ENCODE peak calls at places on chromosomes 2 and 18, in five cellular contexts. One of them, this sample, is unnamed.

GRCh38 chr2:30984141-30984540 is 154.1 kb downstream of the GALNT14 start:
- DNase-seq in DMS53: no peak
- DNase-seq in cardiac muscle cell: no peak
- DNase-seq in PC-3: no peak
- DNase-seq in stimulated activated CD4-positive, alpha-beta T cell treated with anti-CD3 and anti-CD28 coated beads, Interleukin-2, amount 100 ng/mL, for 48 hours: no peak
- DNase-seq in this sample: no peak

GRCh38 chr2:205957452-205958154 is 128.4 kb downstream of the INO80D start:
- DNase-seq in DMS53: no peak
- DNase-seq in cardiac muscle cell: no peak
- DNase-seq in PC-3: no peak
- DNase-seq in stimulated activated CD4-positive, alpha-beta T cell treated with anti-CD3 and anti-CD28 coated beads, Interleukin-2, amount 100 ng/mL, for 48 hours: no peak
- DNase-seq in this sample: no peak

GRCh38 chr2:159982842-159983785 is 79.3 kb downstream of the PLA2R1 start:
- DNase-seq in DMS53: no peak
- DNase-seq in cardiac muscle cell: peak; percentile 76
- DNase-seq in PC-3: no peak
- DNase-seq in stimulated activated CD4-positive, alpha-beta T cell treated with anti-CD3 and anti-CD28 coated beads, Interleukin-2, amount 100 ng/mL, for 48 hours: no peak
- DNase-seq in this sample: peak; percentile 1

GRCh38 chr18:31977270-31977872 is 34.4 kb upstream of the TRAPPC8 start:
- DNase-seq in DMS53: peak; percentile 68
- DNase-seq in cardiac muscle cell: peak; percentile 66
- DNase-seq in PC-3: peak; percentile 9
- DNase-seq in stimulated activated CD4-positive, alpha-beta T cell treated with anti-CD3 and anti-CD28 coated beads, Interleukin-2, amount 100 ng/mL, for 48 hours: peak; percentile 8
- DNase-seq in this sample: peak; percentile 29

GRCh38 chr2:119490106-119490505 is 34.2 kb downstream of the SCTR start:
- DNase-seq in DMS53: no peak
- DNase-seq in cardiac muscle cell: no peak
- DNase-seq in PC-3: no peak
- DNase-seq in stimulated activated CD4-positive, alpha-beta T cell treated with anti-CD3 and anti-CD28 coated beads, Interleukin-2, amount 100 ng/mL, for 48 hours: no peak
- DNase-seq in this sample: no peak

GRCh38 chr2:220320326-220320725 is 692.9 kb downstream of the SLC4A3 start:
- DNase-seq in DMS53: no peak
- DNase-seq in cardiac muscle cell: peak; percentile 9
- DNase-seq in PC-3: peak; percentile 46
- DNase-seq in stimulated activated CD4-positive, alpha-beta T cell treated with anti-CD3 and anti-CD28 coated beads, Interleukin-2, amount 100 ng/mL, for 48 hours: no peak
- DNase-seq in this sample: no peak

GRCh38 chr2:128440087-128440665 is 121.5 kb upstream of the HS6ST1 start:
- DNase-seq in DMS53: no peak
- DNase-seq in cardiac muscle cell: no peak
- DNase-seq in PC-3: no peak
- DNase-seq in stimulated activated CD4-positive, alpha-beta T cell treated with anti-CD3 and anti-CD28 coated beads, Interleukin-2, amount 100 ng/mL, for 48 hours: no peak
- DNase-seq in this sample: no peak

GRCh38 chr18:79164696-79165095 is 95.5 kb downstream of the ATP9B start:
- DNase-seq in DMS53: no peak
- DNase-seq in cardiac muscle cell: no peak
- DNase-seq in PC-3: no peak
- DNase-seq in stimulated activated CD4-positive, alpha-beta T cell treated with anti-CD3 and anti-CD28 coated beads, Interleukin-2, amount 100 ng/mL, for 48 hours: no peak
- DNase-seq in this sample: no peak

GRCh38 chr2:136238214-136238551 is 120.2 kb upstream of the CXCR4 start:
- DNase-seq in DMS53: no peak
- DNase-seq in cardiac muscle cell: peak; percentile 42
- DNase-seq in PC-3: peak; percentile 26
- DNase-seq in stimulated activated CD4-positive, alpha-beta T cell treated with anti-CD3 and anti-CD28 coated beads, Interleukin-2, amount 100 ng/mL, for 48 hours: no peak
- DNase-seq in this sample: peak; percentile 87

GRCh38 chr2:168348076-168348475 is 100.7 kb upstream of the STK39 start:
- DNase-seq in DMS53: peak; percentile 78
- DNase-seq in cardiac muscle cell: peak; percentile 56
- DNase-seq in PC-3: peak; percentile 55
- DNase-seq in stimulated activated CD4-positive, alpha-beta T cell treated with anti-CD3 and anti-CD28 coated beads, Interleukin-2, amount 100 ng/mL, for 48 hours: no peak
- DNase-seq in this sample: peak; percentile 35

GRCh38 chr2:20145497-20146193 is 79.3 kb downstream of the SDC1 start:
- DNase-seq in DMS53: no peak
- DNase-seq in cardiac muscle cell: no peak
- DNase-seq in PC-3: no peak
- DNase-seq in stimulated activated CD4-positive, alpha-beta T cell treated with anti-CD3 and anti-CD28 coated beads, Interleukin-2, amount 100 ng/mL, for 48 hours: no peak
- DNase-seq in this sample: no peak

GRCh38 chr18:71045331-71046065 is 756.7 kb downstream of the SOCS6 start:
- DNase-seq in DMS53: peak; percentile 89
- DNase-seq in cardiac muscle cell: no peak
- DNase-seq in PC-3: no peak
- DNase-seq in stimulated activated CD4-positive, alpha-beta T cell treated with anti-CD3 and anti-CD28 coated beads, Interleukin-2, amount 100 ng/mL, for 48 hours: no peak
- DNase-seq in this sample: no peak

GRCh38 chr2:19198376-19198775 is 160.0 kb downstream of the OSR1 start:
- DNase-seq in DMS53: no peak
- DNase-seq in cardiac muscle cell: peak; percentile 25
- DNase-seq in PC-3: no peak
- DNase-seq in stimulated activated CD4-positive, alpha-beta T cell treated with anti-CD3 and anti-CD28 coated beads, Interleukin-2, amount 100 ng/mL, for 48 hours: no peak
- DNase-seq in this sample: no peak

GRCh38 chr2:83085869-83086268 is 1373.2 kb downstream of the SUCLG1 start:
- DNase-seq in DMS53: no peak
- DNase-seq in cardiac muscle cell: no peak
- DNase-seq in PC-3: no peak
- DNase-seq in stimulated activated CD4-positive, alpha-beta T cell treated with anti-CD3 and anti-CD28 coated beads, Interleukin-2, amount 100 ng/mL, for 48 hours: no peak
- DNase-seq in this sample: no peak

GRCh38 chr2:75500633-75501032 is 60.1 kb downstream of the EVA1A start:
- DNase-seq in DMS53: peak; percentile 12
- DNase-seq in cardiac muscle cell: no peak
- DNase-seq in PC-3: peak; percentile 45
- DNase-seq in stimulated activated CD4-positive, alpha-beta T cell treated with anti-CD3 and anti-CD28 coated beads, Interleukin-2, amount 100 ng/mL, for 48 hours: no peak
- DNase-seq in this sample: peak; percentile 46

GRCh38 chr2:216693414-216694100 is 1.8 kb downstream of the IGFBP5 start:
- DNase-seq in DMS53: peak; percentile 50
- DNase-seq in cardiac muscle cell: no peak
- DNase-seq in PC-3: no peak
- DNase-seq in stimulated activated CD4-positive, alpha-beta T cell treated with anti-CD3 and anti-CD28 coated beads, Interleukin-2, amount 100 ng/mL, for 48 hours: no peak
- DNase-seq in this sample: no peak

GRCh38 chr2:240287011-240287410 is 146.6 kb upstream of the OTOS start:
- DNase-seq in DMS53: no peak
- DNase-seq in cardiac muscle cell: no peak
- DNase-seq in PC-3: no peak
- DNase-seq in stimulated activated CD4-positive, alpha-beta T cell treated with anti-CD3 and anti-CD28 coated beads, Interleukin-2, amount 100 ng/mL, for 48 hours: no peak
- DNase-seq in this sample: no peak

GRCh38 chr2:61009355-61009754 is 8.2 kb upstream of the PEX13 start:
- DNase-seq in DMS53: no peak
- DNase-seq in cardiac muscle cell: no peak
- DNase-seq in PC-3: no peak
- DNase-seq in stimulated activated CD4-positive, alpha-beta T cell treated with anti-CD3 and anti-CD28 coated beads, Interleukin-2, amount 100 ng/mL, for 48 hours: no peak
- DNase-seq in this sample: no peak

GRCh38 chr2:181371782-181372292 is 85.3 kb upstream of the ITGA4 start:
- DNase-seq in DMS53: no peak
- DNase-seq in cardiac muscle cell: peak; percentile 68
- DNase-seq in PC-3: no peak
- DNase-seq in stimulated activated CD4-positive, alpha-beta T cell treated with anti-CD3 and anti-CD28 coated beads, Interleukin-2, amount 100 ng/mL, for 48 hours: no peak
- DNase-seq in this sample: no peak

GRCh38 chr2:200614249-200614648 is 28.4 kb downstream of the AOX1 start:
- DNase-seq in DMS53: no peak
- DNase-seq in cardiac muscle cell: no peak
- DNase-seq in PC-3: no peak
- DNase-seq in stimulated activated CD4-positive, alpha-beta T cell treated with anti-CD3 and anti-CD28 coated beads, Interleukin-2, amount 100 ng/mL, for 48 hours: no peak
- DNase-seq in this sample: no peak

GRCh38 chr2:10482460-10482859 is 34.3 kb upstream of the ODC1 start:
- DNase-seq in DMS53: no peak
- DNase-seq in cardiac muscle cell: no peak
- DNase-seq in PC-3: no peak
- DNase-seq in stimulated activated CD4-positive, alpha-beta T cell treated with anti-CD3 and anti-CD28 coated beads, Interleukin-2, amount 100 ng/mL, for 48 hours: no peak
- DNase-seq in this sample: no peak

This sample was measured in bronchial epithelial cell.